ENCODE peak calls at places on chromosomes 13 and 19, in nine cellular contexts. M, P, T, B, K, C, X, W and Y are unnamed samples.
A peak's percentile ranks its signal among the peaks of the same experiment; 100 is the strongest.

GRCh38 chr13:31444266-31444862 is 244.6 kb downstream of the B3GLCT start:
- DNase-seq in M (no peak), P (peak; percentile 5), C (no peak), W (no peak), B (no peak), T (no peak), K (peak; percentile 38), X (no peak), Y (no peak)

GRCh38 chr13:91184244-91184926 is 163.1 kb upstream of the MIR17HG start:
- DNase-seq in W (no peak), P (no peak), K (no peak), X (no peak), T (no peak), B (no peak), C (no peak), M (no peak), Y (no peak)

GRCh38 chr19:20661150-20661819 is at the start of gene ZNF626:
- DNase-seq in W (peak; percentile 96), P (peak; percentile 98), B (peak; percentile 94), M (peak; percentile 98), X (peak; percentile 98), C (peak; percentile 97), K (peak; percentile 100), T (peak; percentile 87), Y (peak; percentile 99)

GRCh38 chr19:42051166-42052115 is 18.6 kb downstream of the GRIK5 start:
- DNase-seq in C (no peak), P (no peak), M (no peak), T (no peak), X (peak; percentile 47), W (no peak), K (no peak), B (no peak), Y (peak; percentile 72)

GRCh38 chr19:10730932-10731331 is 13.1 kb downstream of the DNM2 start:
- DNase-seq in K (no peak), P (no peak), X (peak; percentile 46), T (no peak), W (no peak), M (no peak), C (no peak), B (no peak), Y (no peak)

GRCh38 chr13:74230984-74231443 is 96.8 kb upstream of the KLF12 start:
- DNase-seq in T (no peak), B (no peak), X (no peak), P (no peak), C (no peak), W (no peak), M (no peak), K (no peak), Y (no peak)

GRCh38 chr13:30026093-30026492 is 175.7 kb upstream of the UBL3 start:
- DNase-seq in B (peak; percentile 96), C (no peak), P (no peak), X (no peak), M (no peak), K (peak; percentile 14), T (no peak), W (no peak), Y (peak; percentile 33)

GRCh38 chr19:13441810-13442512 is 64.3 kb downstream of the CACNA1A start:
- DNase-seq in W (no peak), K (no peak), X (no peak), B (peak; percentile 51), M (no peak), C (peak; percentile 55), T (peak; percentile 74), P (peak; percentile 8), Y (no peak)

GRCh38 chr19:20999731-21000352 is 20.6 kb upstream of the ZNF430 start:
- DNase-seq in K (peak; percentile 64), P (peak; percentile 90), W (peak; percentile 77), C (peak; percentile 92), B (peak; percentile 71), X (peak; percentile 53), T (peak; percentile 75), M (peak; percentile 79), Y (peak; percentile 68)

GRCh38 chr19:912181-913079 is 589 bp downstream of the R3HDM4 start:
- DNase-seq in M (no peak), X (no peak), T (peak; percentile 70), P (no peak), B (no peak), K (no peak), C (no peak), W (no peak), Y (no peak)

GRCh38 chr19:10871711-10872550 is 578 bp downstream of the CARM1 start:
- DNase-seq in T (peak; percentile 67), X (peak; percentile 41), M (peak; percentile 87), C (no peak), B (no peak), P (peak; percentile 42), W (peak; percentile 66), K (no peak), Y (peak; percentile 53)

GRCh38 chr13:109818891-109819290 is 32.5 kb upstream of the IRS2 start:
- DNase-seq in C (no peak), K (no peak), P (no peak), B (no peak), T (no peak), M (no peak), X (no peak), W (no peak), Y (no peak)

GRCh38 chr13:109569938-109570711 is 216.3 kb downstream of the IRS2 start:
- DNase-seq in P (no peak), T (no peak), K (no peak), X (peak; percentile 44), C (no peak), B (no peak), W (no peak), M (no peak), Y (no peak)

GRCh38 chr13:74036373-74036772 is 97.8 kb downstream of the KLF12 start:
- DNase-seq in K (no peak), P (no peak), X (no peak), C (peak; percentile 65), B (no peak), T (no peak), M (no peak), W (no peak), Y (peak; percentile 32)

GRCh38 chr19:4264812-4265211 is 14.3 kb upstream of the SHD start:
- DNase-seq in K (no peak), C (no peak), W (no peak), P (no peak), B (no peak), X (no peak), M (no peak), T (no peak), Y (no peak)
- H3K4me3 ChIP-seq in K (no peak overlapping the region), C (no peak overlapping the region), W (no peak overlapping the region), P (no peak overlapping the region), B (no peak overlapping the region), X (no peak overlapping the region), M (no peak overlapping the region), T (no peak overlapping the region), Y (no peak overlapping the region)

GRCh38 chr13:62663767-62664166 is 1248.1 kb upstream of the PCDH20 start:
- DNase-seq in T (no peak), P (no peak), M (no peak), W (no peak), X (no peak), C (no peak), B (peak; percentile 13), K (no peak), Y (no peak)
- TF ChIP-seq POLR2A in T (no peak), P (no peak), M (no peak), W (no peak), X (no peak), C (no peak), B (no peak), K (no peak), Y (no peak)

GRCh38 chr19:47644743-47645499 is 36.0 kb downstream of the BICRA start:
- DNase-seq in W (no peak), T (no peak), P (no peak), M (no peak), C (no peak), K (no peak), B (no peak), X (no peak), Y (no peak)

GRCh38 chr19:47646924-47647323 is 38.0 kb downstream of the BICRA start:
- DNase-seq in K (no peak), P (no peak), M (no peak), T (no peak), X (no peak), C (no peak), B (no peak), W (no peak), Y (no peak)

GRCh38 chr19:47644199-47644598 is 35.3 kb downstream of the BICRA start:
- DNase-seq in P (no peak), K (no peak), T (no peak), B (no peak), W (no peak), M (no peak), C (no peak), X (no peak), Y (no peak)

GRCh38 chr19:47641891-47642485 is 33.1 kb downstream of the BICRA start:
- DNase-seq in C (no peak), X (no peak), M (no peak), T (no peak), K (no peak), W (no peak), P (no peak), B (no peak), Y (no peak)

DNA sequence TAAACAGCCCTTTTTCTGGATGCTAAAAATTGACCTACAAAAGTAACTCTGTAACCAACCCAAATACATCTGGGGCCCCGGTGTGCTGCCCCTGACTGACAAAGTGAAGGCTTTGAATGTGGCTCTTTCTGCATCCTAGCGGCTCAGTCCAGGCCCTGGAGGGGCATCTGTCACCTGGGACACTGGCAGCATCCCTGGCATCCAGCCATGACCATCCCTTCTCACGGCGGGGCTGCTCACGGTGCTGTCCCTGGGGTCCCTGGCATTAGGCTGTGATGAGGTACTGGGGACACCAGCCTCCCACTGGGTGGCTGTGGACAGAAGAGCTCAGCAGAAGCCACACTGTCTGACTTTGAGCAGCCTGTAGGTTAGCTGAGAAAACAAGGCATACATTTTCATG is 34.3 kb downstream of the BICRA start:
- DNase-seq in T (no peak), B (no peak), X (no peak), M (no peak), W (no peak), P (no peak), C (no peak), K (no peak), Y (no peak)
- H3K4me3 ChIP-seq in T (no peak overlapping the region), B (no peak overlapping the region), X (no peak overlapping the region), M (no peak overlapping the region), W (no peak overlapping the region), P (no peak overlapping the region), C (no peak overlapping the region), K (no peak overlapping the region), Y (no peak overlapping the region)

GRCh38 chr19:16074488-16075365 is 1.6 kb upstream of the TPM4 start:
- DNase-seq in B (no peak), T (no peak), C (no peak), X (no peak), W (no peak), M (peak; percentile 50), P (no peak), K (no peak), Y (no peak)

GRCh38 chr19:16073481-16073880 is 2.8 kb upstream of the TPM4 start:
- DNase-seq in T (no peak), W (no peak), M (peak; percentile 51), K (no peak), C (no peak), B (no peak), X (no peak), P (no peak), Y (no peak)

GRCh38 chr19:16075430-16076153 is 703 bp upstream of the TPM4 start:
- DNase-seq in W (no peak), K (no peak), B (no peak), X (no peak), C (no peak), M (peak; percentile 61), P (no peak), T (no peak), Y (no peak)

GRCh38 chr19:16076154-16076957 is at the start of gene TPM4:
- DNase-seq in C (peak; percentile 83), X (peak; percentile 84), M (peak; percentile 93), K (peak; percentile 85), W (peak; percentile 96), T (peak; percentile 82), P (peak; percentile 88), B (peak; percentile 96), Y (peak; percentile 99)

GRCh38 chr19:16073988-16074387 is 2.3 kb upstream of the TPM4 start:
- DNase-seq in W (no peak), T (no peak), M (peak; percentile 31), P (no peak), X (no peak), K (no peak), B (no peak), C (no peak), Y (no peak)
- TF ChIP-seq POLR2A in W (no peak), T (no peak), M (no peak), P (no peak), X (no peak), K (no peak), B (no peak), C (no peak), Y (no peak)